ENCODE peak calls at places on chromosome 13, in five cellular contexts. M, K, W, G and Y are unnamed samples.

GRCh38 chr13:102774210-102774560 is 599 bp upstream of the TEX30 start:
- DNase-seq in G (no peak), W (no peak), M (no peak), K (no peak), Y (peak; percentile 4)

GRCh38 chr13:110559986-110560385 is 1.5 kb downstream of the RAB20 start:
- DNase-seq in M (no peak), G (no peak), K (no peak), W (no peak), Y (no peak)

GRCh38 chr13:114258589-114258988 is 22.8 kb upstream of the UPF3A start:
- DNase-seq in W (no peak), G (no peak), M (no peak), K (no peak), Y (no peak)

GRCh38 chr13:102346769-102347168 is 55.1 kb downstream of the FGF14 start:
- DNase-seq in G (no peak), M (no peak), W (no peak), K (no peak), Y (no peak)

GRCh38 chr13:29754486-29754806 is 96.0 kb downstream of the UBL3 start:
- DNase-seq in K (peak; percentile 49), G (no peak), M (peak; percentile 23), W (peak; percentile 47), Y (peak; percentile 4)

GRCh38 chr13:60509601-60510386 is 112.8 kb downstream of the TDRD3 start:
- DNase-seq in W (no peak), M (no peak), K (no peak), G (no peak), Y (no peak)

GRCh38 chr13:107866666-107867623 is 348.4 kb downstream of the LIG4 start:
- DNase-seq in K (peak; percentile 63), W (no peak), G (no peak), M (peak; percentile 44), Y (peak; percentile 90)

GRCh38 chr13:72696590-72696989 is 30.8 kb downstream of the MZT1 start:
- DNase-seq in W (no peak), G (no peak), M (no peak), K (no peak), Y (no peak)

GRCh38 chr13:20686167-20686566 is 17.3 kb upstream of the IL17D start:
- DNase-seq in K (no peak), G (no peak), W (no peak), M (no peak), Y (no peak)

GRCh38 chr13:85549819-85550218 is 249.4 kb downstream of the SLITRK6 start:
- DNase-seq in K (no peak), M (no peak), G (no peak), W (no peak), Y (no peak)

GRCh38 chr13:50484472-50485113 is 358.9 kb downstream of the DLEU7 start:
- DNase-seq in G (no peak), K (no peak), W (no peak), M (no peak), Y (peak; percentile 36)

GRCh38 chr13:66546534-66547379 is 683.4 kb downstream of the PCDH9 start:
- DNase-seq in K (no peak), G (no peak), W (no peak), M (no peak), Y (no peak)

GRCh38 chr13:66835040-66835628 is 395.0 kb downstream of the PCDH9 start:
- DNase-seq in K (no peak), G (no peak), W (peak; percentile 24), M (peak; percentile 11), Y (no peak)

GRCh38 chr13:83780201-83780600 is 102.1 kb downstream of the SLITRK1 start:
- DNase-seq in W (peak; percentile 27), M (peak; percentile 22), G (no peak), K (no peak), Y (peak; percentile 4)

GRCh38 chr13:38518328-38518727 is 168.5 kb upstream of the FREM2 start:
- DNase-seq in K (no peak), W (no peak), M (no peak), G (no peak), Y (no peak)

GRCh38 chr13:47639716-47640447 is 361.2 kb downstream of the SUCLA2 start:
- DNase-seq in K (no peak), W (no peak), G (no peak), M (no peak), Y (no peak)

GRCh38 chr13:111339366-111340143 is 19.1 kb downstream of the TEX29 start:
- DNase-seq in W (no peak), K (no peak), G (no peak), M (no peak), Y (no peak)

GRCh38 chr13:33312150-33312908 is 26.8 kb upstream of the STARD13 start:
- DNase-seq in G (no peak), W (peak; percentile 14), M (no peak), K (no peak), Y (no peak)

GRCh38 chr13:102236341-102236740 is 165.5 kb downstream of the FGF14 start:
- DNase-seq in K (no peak), W (peak; percentile 25), M (no peak), G (no peak), Y (no peak)

GRCh38 chr13:37175996-37176395 is 70.5 kb upstream of the CSNK1A1L start:
- DNase-seq in G (no peak), M (no peak), K (no peak), W (no peak), Y (no peak)

GRCh38 chr13:110815471-110816204 is 99.2 kb downstream of the ANKRD10 start:
- DNase-seq in M (no peak), W (no peak), G (peak; percentile 13), K (peak; percentile 41), Y (no peak)

GRCh38 chr13:110921695-110922094 is 6.8 kb upstream of the ANKRD10 start:
- DNase-seq in W (no peak), M (no peak), G (no peak), K (peak; percentile 35), Y (no peak)

GRCh38 chr13:33548065-33548464 is 262.5 kb upstream of the STARD13 start:
- DNase-seq in G (no peak), M (no peak), K (no peak), W (no peak), Y (no peak)

GRCh38 chr13:73793361-73793760 is 340.8 kb downstream of the KLF12 start:
- DNase-seq in M (no peak), G (no peak), W (no peak), K (no peak), Y (no peak)

GRCh38 chr13:109779074-109779473 is 7.3 kb downstream of the IRS2 start:
- DNase-seq in M (no peak), K (no peak), G (no peak), W (no peak), Y (no peak)

GRCh38 chr13:23365652-23366051 is 67.8 kb downstream of the SACS start:
- DNase-seq in M (no peak), K (no peak), W (no peak), G (no peak), Y (no peak)

GRCh38 chr13:100546713-100547405 is 41.7 kb downstream of the GGACT start:
- DNase-seq in G (no peak), W (no peak), K (peak; percentile 45), M (no peak), Y (no peak)

GRCh38 chr13:35785563-35786327 is 309.3 kb upstream of the MAB21L1 start:
- DNase-seq in M (no peak), G (no peak), W (no peak), K (no peak), Y (no peak)

GRCh38 chr13:82647540-82647939 is 1234.7 kb downstream of the SLITRK1 start:
- DNase-seq in M (no peak), K (no peak), G (no peak), W (no peak), Y (no peak)

GRCh38 chr13:27960362-27961226 is 8.5 kb downstream of the CDX2 start:
- DNase-seq in M (peak; percentile 89), W (peak; percentile 97), G (no peak), K (peak; percentile 95), Y (peak; percentile 36)

GRCh38 chr13:101915333-101915732 is 462.9 kb downstream of the ITGBL1 start:
- DNase-seq in W (no peak), K (no peak), G (no peak), M (no peak), Y (no peak)

GRCh38 chr13:73056054-73056962 is 2.5 kb upstream of the KLF5 start:
- DNase-seq in G (no peak), K (no peak), M (no peak), W (peak; percentile 70), Y (no peak)

GRCh38 chr13:79483302-79483701 is 2.3 kb downstream of the NDFIP2 start:
- DNase-seq in G (no peak), M (no peak), K (no peak), W (no peak), Y (no peak)

GRCh38 chr13:38166121-38166520 is 183.5 kb upstream of the UFM1 start:
- DNase-seq in M (no peak), W (no peak), K (no peak), G (no peak), Y (no peak)

GRCh38 chr13:100721885-100722512 is 47.4 kb upstream of the TMTC4 start:
- DNase-seq in W (peak; percentile 50), K (peak; percentile 82), M (peak; percentile 76), G (no peak), Y (peak; percentile 40)

GRCh38 chr13:25421602-25422001 is 49.8 kb downstream of the ATP8A2 start:
- DNase-seq in K (no peak), M (no peak), W (peak; percentile 21), G (no peak), Y (no peak)
- TF ChIP-seq ATF2 in K (no peak), M (no peak), W (no peak), G (no peak), Y (no peak)

GRCh38 chr13:52845334-52845761 is 3.1 kb downstream of the PCDH8 start:
- DNase-seq in M (peak; percentile 56), W (no peak), G (no peak), K (no peak), Y (no peak)

GRCh38 chr13:52845766-52846566 is 2.5 kb downstream of the PCDH8 start:
- DNase-seq in G (no peak), W (no peak), M (peak; percentile 84), K (peak; percentile 89), Y (no peak)

GRCh38 chr13:52847322-52847681 is 1.1 kb downstream of the PCDH8 start:
- DNase-seq in M (no peak), K (no peak), G (no peak), W (no peak), Y (no peak)

GRCh38 chr13:52847682-52848432 is 583 bp downstream of the PCDH8 start:
- DNase-seq in K (no peak), G (no peak), W (no peak), M (peak; percentile 27), Y (no peak)

GRCh38 chr13:52846567-52847321 is 1.7 kb downstream of the PCDH8 start:
- DNase-seq in K (peak; percentile 96), M (peak; percentile 92), W (no peak), G (no peak), Y (no peak)
- TF ChIP-seq ATF2 in K (no peak), M (peak; percentile 81), W (no peak), G (no peak), Y (no peak)

GRCh38 chr13:53885997-53886396 is 857.4 kb downstream of the OLFM4 start:
- DNase-seq in M (no peak), G (no peak), W (no peak), K (no peak), Y (no peak)
- TF ChIP-seq ATF2 in M (no peak), G (no peak), W (no peak), K (no peak), Y (no peak)

DNA sequence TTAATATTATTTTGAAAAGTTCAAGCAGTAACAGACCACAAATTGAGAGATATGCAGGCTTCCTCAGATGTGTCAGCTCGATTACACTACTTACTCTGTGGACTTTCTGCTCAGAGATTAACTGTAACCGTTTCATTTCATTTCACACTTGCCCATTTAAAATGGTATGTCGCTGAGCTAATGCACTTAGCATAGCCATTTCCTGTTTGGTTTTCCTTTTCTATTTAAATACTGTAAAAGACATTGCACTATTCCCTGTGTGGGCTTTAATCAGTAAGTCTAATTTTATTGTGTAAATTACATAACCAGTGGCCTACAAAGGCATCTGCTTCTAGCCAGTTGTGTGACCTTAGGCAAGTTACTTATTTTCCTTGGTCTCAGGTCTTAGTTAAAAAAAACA is 237.6 kb downstream of the LACC1 start:
- DNase-seq in G (no peak), K (no peak), W (no peak), M (no peak), Y (no peak)
- TF ChIP-seq ATF2 in G (no peak), K (no peak), W (no peak), M (no peak), Y (no peak)